ENCODE peak calls at places on chromosomes 6 and 20, in seven cellular contexts. J is A549, E is erythroblast, C is heart left ventricle, U is tibial nerve, Q is adrenal gland, H is thyroid gland. D is an unnamed sample.

GRCh38 chr6:100220543-100220942 is 226.5 kb upstream of the MCHR2 start:
- DNase-seq in U (no peak), C (no peak), Q (no peak), E (no peak), H (no peak), J (no peak), D (no peak)

GRCh38 chr6:145964948-145965366 is 799 bp upstream of the SHPRH start:
- DNase-seq in H (no peak), J (no peak), Q (no peak), E (peak), C (no peak), U (no peak), D (no peak)

GRCh38 chr6:90413867-90414266 is 117.2 kb upstream of the BACH2 start:
- DNase-seq in H (peak), U (no peak), J (no peak), C (peak), Q (no peak), E (no peak), D (no peak)

GRCh38 chr20:18719426-18719825 is 94.2 kb upstream of the SCP2D1 start:
- DNase-seq in E (no peak), U (no peak), J (no peak), Q (no peak), H (peak), C (no peak), D (no peak)

GRCh38 chr6:158031445-158032353 is 50.0 kb downstream of the SYNJ2 start:
- DNase-seq in J (no peak), C (peak), H (peak), U (no peak), E (peak), Q (no peak), D (peak)

GRCh38 chr6:142833054-142833453 is 111.9 kb downstream of the HIVEP2 start:
- DNase-seq in C (no peak), H (no peak), J (no peak), U (no peak), E (no peak), Q (no peak), D (no peak)

GRCh38 chr6:106731144-106731842 is 101.9 kb downstream of the QRSL1 start:
- DNase-seq in E (no peak), U (no peak), C (no peak), Q (no peak), J (no peak), H (peak), D (no peak)

GRCh38 chr6:137051790-137052472 is 7.2 kb upstream of the IL20RA start:
- DNase-seq in Q (peak), U (no peak), J (no peak), C (peak), H (no peak), E (no peak), D (no peak)

GRCh38 chr6:17096657-17097056 is 5.2 kb upstream of the STMND1 start:
- DNase-seq in H (no peak), J (no peak), U (no peak), C (no peak), E (no peak), Q (no peak), D (no peak)

GRCh38 chr20:13262701-13263335 is 41.7 kb downstream of the ISM1 start:
- DNase-seq in J (no peak), U (no peak), H (no peak), E (no peak), C (no peak), Q (no peak), D (peak)

GRCh38 chr6:31128093-31128676 is 7.9 kb upstream of the CDSN start:
- DNase-seq in H (peak), J (peak), E (peak), Q (peak), C (peak), U (peak), D (no peak)

GRCh38 chr20:9573598-9573997 is 59.2 kb downstream of the LAMP5 start:
- DNase-seq in J (no peak), C (no peak), H (no peak), E (no peak), U (no peak), Q (no peak), D (no peak)

GRCh38 chr6:42402184-42402583 is 49.5 kb downstream of the TRERF1 start:
- DNase-seq in C (no peak), U (no peak), J (no peak), H (no peak), E (no peak), Q (no peak), D (peak)

GRCh38 chr6:45577836-45578504 is 200.2 kb upstream of the SUPT3H start:
- DNase-seq in E (no peak), Q (no peak), C (no peak), U (no peak), H (no peak), J (no peak), D (no peak)

GRCh38 chr6:110287462-110288341 is 70.4 kb downstream of the METTL24 start:
- DNase-seq in J (no peak), H (no peak), U (no peak), E (no peak), Q (no peak), C (no peak), D (no peak)

GRCh38 chr6:149317656-149318571 is at the start of gene TAB2:
- DNase-seq in U (peak), C (peak), H (peak), J (no peak), Q (peak), E (peak), D (no peak)

GRCh38 chr20:45949542-45950329 is 15.3 kb downstream of the PCIF1 start:
- DNase-seq in C (no peak), U (no peak), J (no peak), Q (no peak), H (no peak), E (no peak), D (no peak)
- TF ChIP-seq POLR2A in C (no peak), U (no peak), J (no peak), Q (no peak), H (no peak), E (no peak), D (no peak)

GRCh38 chr20:45340236-45340847 is 7.9 kb downstream of the SDC4 start:
- DNase-seq in C (peak), U (no peak), Q (no peak), J (no peak), E (peak), H (peak), D (no peak)
- TF ChIP-seq POLR2A in C (peak), U (no peak), Q (no peak), J (no peak), E (no peak), H (no peak), D (no peak)

DNA sequence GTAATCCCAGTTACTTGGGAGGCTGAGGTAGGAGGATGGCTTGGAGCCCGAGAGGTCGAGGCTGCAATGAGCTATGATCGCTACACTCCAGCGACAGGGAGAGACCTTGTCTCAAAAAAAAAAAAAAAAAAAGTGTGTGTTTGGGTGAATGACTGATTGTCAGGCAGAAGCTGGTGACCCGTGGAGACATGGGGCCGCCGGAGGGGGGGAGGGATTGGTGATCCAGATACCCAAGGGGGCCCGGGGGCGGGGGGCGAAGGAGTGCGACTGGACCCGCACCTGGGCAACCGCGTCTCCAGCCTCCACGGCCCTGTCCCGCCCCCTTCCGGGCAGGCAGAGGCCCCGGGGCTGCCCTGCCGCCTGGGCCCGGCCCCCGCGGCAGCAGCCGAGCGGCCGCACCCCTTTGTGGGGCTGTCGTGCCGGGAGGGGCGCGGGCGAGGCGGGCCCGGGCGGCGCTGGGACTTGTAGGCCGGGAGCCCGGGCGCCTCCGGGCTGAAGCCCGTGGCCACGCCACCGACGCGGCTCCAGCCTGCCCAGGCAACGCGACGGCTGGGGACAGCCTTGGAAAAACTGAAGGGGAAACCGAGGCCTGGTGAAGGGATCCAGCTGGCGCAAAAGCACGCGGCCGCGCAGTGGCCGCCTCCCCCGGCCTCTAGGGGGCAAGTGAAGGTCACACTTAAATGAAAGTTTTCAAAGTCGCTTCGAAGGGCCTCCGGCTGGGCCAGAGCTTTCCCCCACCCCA is 2.1 kb upstream of the RBM38 start:
- DNase-seq in E (peak), U (peak), Q (peak), H (peak), J (no peak), C (peak), D (no peak)
- TF ChIP-seq POLR2A in E (peak), U (peak), Q (peak), H (peak), J (no peak), C (peak), D (no peak)

GRCh38 chr20:63188641-63189321 is 27.1 kb downstream of the YTHDF1 start:
- DNase-seq in Q (no peak), E (no peak), C (no peak), U (no peak), J (no peak), H (no peak), D (no peak)

GRCh38 chr20:63188159-63188442 is 27.8 kb downstream of the YTHDF1 start:
- DNase-seq in H (no peak), Q (no peak), U (no peak), J (no peak), C (peak), E (no peak), D (no peak)

GRCh38 chr20:63186084-63186483 is 29.8 kb downstream of the YTHDF1 start:
- DNase-seq in J (no peak), U (no peak), H (no peak), C (no peak), E (no peak), Q (no peak), D (no peak)

GRCh38 chr20:63186528-63187316 is 29.2 kb downstream of the YTHDF1 start:
- DNase-seq in J (no peak), Q (no peak), C (peak), U (no peak), E (peak), H (no peak), D (peak)

GRCh38 chr20:63187338-63188158 is 28.4 kb downstream of the YTHDF1 start:
- DNase-seq in Q (no peak), E (no peak), H (no peak), C (peak), J (no peak), U (no peak), D (no peak)
- TF ChIP-seq POLR2A in Q (no peak), E (no peak), H (no peak), C (no peak), J (no peak), U (no peak), D (no peak)

GRCh38 chr20:32013326-32013725 is 3.1 kb downstream of the CCM2L start:
- DNase-seq in Q (no peak), E (no peak), J (no peak), U (no peak), H (no peak), C (no peak), D (no peak)

GRCh38 chr20:32010096-32010495 is at the start of gene CCM2L:
- DNase-seq in C (no peak), Q (no peak), J (no peak), U (no peak), E (no peak), H (no peak), D (no peak)

GRCh38 chr20:32009564-32009963 is 674 bp upstream of the CCM2L start:
- DNase-seq in U (no peak), H (no peak), C (no peak), E (no peak), Q (no peak), J (no peak), D (no peak)

GRCh38 chr20:32012159-32012682 is 2.0 kb downstream of the CCM2L start:
- DNase-seq in J (no peak), C (no peak), H (no peak), E (no peak), U (no peak), Q (no peak), D (no peak)

DNA sequence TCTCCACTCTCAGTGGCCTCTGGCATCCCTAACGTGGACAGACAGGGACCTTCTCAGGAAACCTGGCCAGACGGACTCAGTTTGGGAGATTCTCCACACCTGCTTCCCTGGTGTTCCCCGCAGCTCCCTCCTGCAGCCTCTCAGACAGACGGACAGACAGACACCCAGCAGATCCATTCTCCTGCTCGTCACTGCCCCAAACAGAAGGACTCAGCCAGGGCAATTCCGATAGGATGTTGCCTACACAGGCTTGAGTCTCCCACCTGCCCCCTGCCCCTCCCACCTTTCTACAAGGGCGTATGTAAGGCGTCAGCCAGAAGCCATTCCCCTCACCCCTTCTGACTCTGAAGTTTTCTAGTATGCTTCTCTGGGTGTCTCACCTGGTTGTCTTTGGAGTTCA is 428 bp downstream of the CCM2L start:
- DNase-seq in J (no peak), C (no peak), H (no peak), E (no peak), U (no peak), Q (no peak), D (no peak)
- TF ChIP-seq POLR2A in J (no peak), C (no peak), H (no peak), E (no peak), U (no peak), Q (no peak), D (no peak)

DNA sequence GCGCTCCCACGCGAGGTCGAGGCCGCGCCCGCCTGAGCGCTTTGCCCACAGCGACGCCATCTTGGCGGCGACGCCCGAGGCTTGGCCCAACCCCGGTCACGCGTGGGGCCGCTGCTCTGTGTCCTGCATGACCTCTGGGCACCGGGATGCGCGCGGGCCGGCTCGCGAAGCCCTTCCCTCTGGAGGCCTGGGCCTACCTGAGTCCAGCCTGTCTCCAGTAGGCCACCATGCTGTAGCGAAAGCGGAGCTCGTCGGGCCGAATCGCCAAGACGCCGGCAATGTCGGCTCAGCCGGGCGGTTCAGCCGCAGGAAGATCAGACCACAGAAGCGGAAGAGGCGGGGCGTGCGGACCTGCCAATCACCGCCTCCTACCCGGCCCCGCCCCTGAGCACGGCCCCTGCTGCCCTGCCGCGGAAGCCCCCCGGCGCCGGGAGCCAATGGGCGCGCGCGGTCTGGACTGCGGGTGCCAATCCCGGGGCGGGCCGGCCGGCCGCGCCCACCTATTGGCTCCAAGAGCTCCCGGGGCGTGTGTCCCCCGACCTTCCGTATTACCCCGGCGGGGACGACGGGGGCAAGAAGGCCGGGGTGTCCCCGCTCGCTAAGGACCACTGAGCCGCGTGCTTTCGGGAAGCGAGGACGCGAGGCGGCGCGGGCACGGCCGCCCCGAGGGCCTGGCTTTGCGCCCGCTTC is at the start of gene ATP5F1E:
- DNase-seq in H (peak), E (peak), U (peak), J (peak), Q (peak), C (peak), D (peak)
- TF ChIP-seq POLR2A in H (peak), E (peak), U (peak), J (peak), Q (peak), C (peak), D (peak)